ENCODE peak calls at places on chromosomes 5 and 9, in eight cellular contexts. F is heart left ventricle, T is stomach, S is right lobe of liver, O is HCT116, B is uterus, P is adrenal gland, A is ovary. Z is an unnamed sample.

GRCh38 chr9:23563497-23563896 is 262.5 kb downstream of the ELAVL2 start:
- DNase-seq in B (no peak), S (no peak), T (no peak), A (no peak), P (no peak), O (no peak), F (no peak), Z (no peak)

GRCh38 chr5:181133083-181133482 is 2.1 kb upstream of the OR2V1 start:
- DNase-seq in F (no peak), S (no peak), T (no peak), O (no peak), A (no peak), B (no peak), P (no peak), Z (no peak)

GRCh38 chr5:57937025-57937424 is 454.4 kb upstream of the ACTBL2 start:
- DNase-seq in A (no peak), P (no peak), T (no peak), O (no peak), F (no peak), S (no peak), B (no peak), Z (no peak)

GRCh38 chr5:3035452-3035851 is 284.0 kb upstream of the IRX2 start:
- DNase-seq in S (no peak), B (no peak), F (no peak), O (no peak), T (no peak), A (no peak), P (no peak), Z (no peak)

GRCh38 chr5:157821822-157822622 is 36.9 kb downstream of the CLINT1 start:
- DNase-seq in A (no peak), P (no peak), B (no peak), S (no peak), O (no peak), F (no peak), T (no peak), Z (no peak)

GRCh38 chr5:31936699-31937098 is 237.4 kb downstream of the GOLPH3 start:
- DNase-seq in A (peak; percentile 25), P (no peak), F (no peak), B (no peak), T (no peak), S (no peak), O (no peak), Z (no peak)

GRCh38 chr9:18296702-18297531 is 177.0 kb upstream of the ADAMTSL1 start:
- DNase-seq in F (no peak), A (no peak), P (no peak), S (no peak), T (no peak), B (no peak), O (no peak), Z (no peak)

GRCh38 chr9:126635661-126636439 is 22.1 kb downstream of the LMX1B start:
- DNase-seq in S (no peak), T (no peak), O (no peak), P (no peak), B (no peak), A (no peak), F (no peak), Z (no peak)

GRCh38 chr9:35756743-35757526 is 2.9 kb upstream of the MSMP start:
- DNase-seq in S (peak; percentile 85), F (peak; percentile 86), O (peak; percentile 38), T (peak; percentile 74), B (peak; percentile 67), P (peak; percentile 60), A (peak; percentile 73), Z (peak; percentile 36)

GRCh38 chr5:138545919-138546562 is 3.0 kb upstream of the ETF1 start:
- DNase-seq in T (no peak), P (no peak), F (no peak), O (no peak), B (no peak), A (no peak), S (no peak), Z (no peak)

GRCh38 chr9:94885854-94886447 is 159.5 kb downstream of the AOPEP start:
- DNase-seq in P (no peak), O (no peak), F (no peak), B (no peak), A (no peak), S (no peak), T (no peak), Z (no peak)

GRCh38 chr5:16384222-16384621 is 81.4 kb downstream of the ZNF622 start:
- DNase-seq in B (no peak), O (no peak), S (no peak), P (no peak), T (no peak), A (no peak), F (no peak), Z (no peak)

GRCh38 chr9:106859957-106860715 is 2.8 kb upstream of the ZNF462 start:
- DNase-seq in O (peak; percentile 41), P (peak; percentile 32), B (peak; percentile 51), S (peak; percentile 43), T (no peak), F (peak; percentile 63), A (peak; percentile 48), Z (peak; percentile 31)

GRCh38 chr5:179679014-179679674 is 1.7 kb downstream of the CBY3 start:
- DNase-seq in P (peak; percentile 68), S (peak; percentile 72), B (peak; percentile 77), T (peak; percentile 80), F (peak; percentile 90), O (no peak), A (peak; percentile 83), Z (no peak)

GRCh38 chr5:179680780-179681411 is at the start of gene CBY3:
- DNase-seq in B (no peak), O (no peak), F (no peak), S (peak; percentile 38), P (no peak), T (no peak), A (no peak), Z (no peak)

GRCh38 chr5:179680014-179680779 is 637 bp downstream of the CBY3 start:
- DNase-seq in S (peak; percentile 46), P (no peak), T (no peak), O (no peak), A (no peak), F (no peak), B (no peak), Z (no peak)

GRCh38 chr5:179678238-179679013 is 2.4 kb downstream of the CBY3 start:
- DNase-seq in O (peak; percentile 88), S (peak; percentile 96), P (peak; percentile 98), A (peak; percentile 93), T (peak; percentile 97), F (peak; percentile 99), B (peak; percentile 95), Z (peak; percentile 98)
- TF ChIP-seq POLR2A in O (peak; percentile 97), S (peak; percentile 88), P (peak; percentile 75), A (peak; percentile 92), T (peak; percentile 69), F (no peak), B (peak; percentile 75), Z (peak; percentile 99)

GRCh38 chr5:167944121-167944858 is 347.2 kb upstream of the WWC1 start:
- DNase-seq in S (no peak), O (no peak), A (no peak), F (no peak), B (no peak), P (no peak), T (no peak), Z (no peak)

GRCh38 chr5:167947312-167947711 is 344.1 kb upstream of the WWC1 start:
- DNase-seq in P (peak; percentile 3), F (no peak), S (no peak), T (no peak), O (no peak), A (no peak), B (no peak), Z (no peak)

GRCh38 chr5:167949435-167949834 is 342.0 kb upstream of the WWC1 start:
- DNase-seq in P (no peak), B (no peak), S (no peak), T (no peak), F (no peak), O (no peak), A (no peak), Z (no peak)

GRCh38 chr5:167943353-167943752 is 348.1 kb upstream of the WWC1 start:
- DNase-seq in B (no peak), F (no peak), O (no peak), S (no peak), A (no peak), T (no peak), P (no peak), Z (no peak)

DNA sequence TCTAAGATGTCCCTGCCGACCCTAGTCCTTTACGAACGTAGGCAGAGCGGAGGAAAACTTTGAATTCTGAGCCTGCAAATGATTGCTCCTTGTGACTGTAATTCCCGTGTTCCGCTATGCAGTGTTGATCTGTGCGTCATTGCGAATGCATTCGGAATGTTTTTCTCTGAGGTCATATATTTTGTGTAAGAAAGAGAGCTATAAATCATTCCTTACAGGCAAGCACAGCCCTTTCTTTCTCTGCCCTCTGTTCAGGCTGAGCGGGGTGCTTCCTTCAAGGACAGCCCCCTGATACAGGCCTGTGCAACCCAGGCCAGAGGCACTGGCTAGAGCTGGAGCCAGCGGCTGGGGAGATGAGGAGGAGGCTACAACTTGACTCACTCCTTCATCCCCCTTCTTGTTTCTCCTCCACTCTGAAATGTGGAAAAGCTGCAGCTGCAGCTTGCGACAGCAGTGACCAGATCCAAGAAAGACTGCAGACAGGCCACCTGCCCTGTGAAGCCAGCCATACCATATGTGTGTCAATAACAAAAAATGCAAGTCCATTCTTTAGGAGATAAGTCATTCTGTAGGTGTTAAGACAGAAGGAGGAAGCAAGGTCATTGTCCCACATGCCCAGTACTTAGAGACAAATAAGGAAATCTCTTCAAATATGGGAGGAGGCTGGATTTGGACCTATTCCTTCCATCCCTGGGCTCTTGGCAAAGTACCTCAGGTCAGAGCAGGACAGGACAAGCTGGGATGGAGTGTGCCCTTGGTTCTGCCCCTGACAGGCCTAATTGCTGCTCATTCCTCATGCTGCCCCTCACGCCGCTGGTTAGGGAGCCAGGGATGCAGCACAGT is 345.7 kb upstream of the WWC1 start:
- DNase-seq in S (no peak), A (no peak), B (no peak), F (peak; percentile 65), P (no peak), O (no peak), T (no peak), Z (peak; percentile 43)
- TF ChIP-seq POLR2A in S (no peak), A (no peak), B (no peak), F (no peak), P (no peak), O (no peak), T (no peak), Z (no peak)

DNA sequence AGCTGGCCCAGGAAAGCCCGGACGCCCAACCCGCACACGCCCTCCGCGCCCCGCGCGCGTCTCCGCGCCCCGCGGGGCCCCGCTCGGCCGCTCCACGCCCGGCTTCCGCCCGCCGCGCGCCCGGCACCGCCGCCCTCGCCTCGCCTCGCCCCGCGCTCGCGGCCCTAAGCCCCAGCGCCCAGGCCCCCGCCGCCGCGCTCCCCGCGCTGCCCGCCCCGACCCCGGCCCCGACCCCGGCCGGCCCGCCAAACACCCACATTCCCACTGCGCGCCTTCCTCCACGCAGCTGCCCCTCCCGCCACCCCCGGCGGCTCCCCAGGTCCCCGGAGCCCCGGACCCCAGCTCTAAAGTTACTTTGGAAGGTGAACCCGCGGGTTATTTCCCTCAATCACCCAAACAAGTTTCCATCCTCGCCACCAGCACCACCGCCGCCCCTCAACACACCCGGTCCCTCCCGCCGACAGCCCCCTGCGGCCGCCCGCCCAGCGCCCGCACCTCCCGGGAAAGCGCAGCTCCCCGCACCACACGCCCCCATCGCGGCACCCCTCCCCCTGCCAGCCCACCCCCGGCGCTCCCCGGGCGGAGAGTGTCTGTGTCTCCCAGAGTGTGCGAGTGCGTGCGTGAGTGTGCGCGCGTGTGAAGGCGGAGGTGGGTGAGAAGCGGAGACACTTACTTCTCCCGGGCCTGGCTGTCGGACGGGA is 439 bp downstream of the SSBP2 start:
- DNase-seq in S (no peak), A (no peak), O (no peak), F (peak; percentile 73), P (peak; percentile 4), B (no peak), T (peak; percentile 34), Z (peak; percentile 14)
- TF ChIP-seq POLR2A in S (peak; percentile 17), A (no peak), O (no peak), F (no peak), P (peak; percentile 47), B (no peak), T (no peak), Z (no peak)

GRCh38 chr5:173853370-173854131 is 34.6 kb upstream of the CPEB4 start:
- DNase-seq in A (no peak), P (no peak), O (no peak), F (no peak), S (no peak), T (no peak), B (no peak), Z (no peak)
- TF ChIP-seq POLR2A in A (no peak), P (no peak), O (no peak), F (no peak), S (no peak), T (no peak), B (no peak), Z (no peak)

Z was measured in H54.